ENCODE peak calls at places on chromosomes 2 and 18, in five cellular contexts. One of them, this sample, is unnamed.

GRCh38 chr2:72781500-72781899 is 44.3 kb downstream of the EXOC6B start:
- DNase-seq in brain microvascular endothelial cell: no peak
- DNase-seq in GM06990: no peak
- DNase-seq in kidney epithelial cell: no peak
- DNase-seq in CD8-positive, alpha-beta T cell: no peak
- DNase-seq in this sample: no peak

GRCh38 chr2:19232312-19232711 is 126.1 kb downstream of the OSR1 start:
- DNase-seq in brain microvascular endothelial cell: no peak
- DNase-seq in GM06990: no peak
- DNase-seq in kidney epithelial cell: no peak
- DNase-seq in CD8-positive, alpha-beta T cell: no peak
- DNase-seq in this sample: no peak

GRCh38 chr2:42663106-42663755 is 94.8 kb downstream of the MTA3 start:
- DNase-seq in brain microvascular endothelial cell: peak; percentile 61
- DNase-seq in GM06990: peak; percentile 22
- DNase-seq in kidney epithelial cell: peak; percentile 41
- DNase-seq in CD8-positive, alpha-beta T cell: peak; percentile 58
- DNase-seq in this sample: peak; percentile 65

GRCh38 chr18:6857305-6857704 is 127.8 kb downstream of the ARHGAP28 start:
- DNase-seq in brain microvascular endothelial cell: peak; percentile 3
- DNase-seq in GM06990: no peak
- DNase-seq in kidney epithelial cell: no peak
- DNase-seq in CD8-positive, alpha-beta T cell: no peak
- DNase-seq in this sample: no peak

GRCh38 chr2:195779491-195779890 is 122.5 kb downstream of the SLC39A10 start:
- DNase-seq in brain microvascular endothelial cell: peak; percentile 46
- DNase-seq in GM06990: no peak
- DNase-seq in kidney epithelial cell: no peak
- DNase-seq in CD8-positive, alpha-beta T cell: no peak
- DNase-seq in this sample: no peak

GRCh38 chr18:50446629-50447028 is 71.8 kb downstream of the SKA1 start:
- DNase-seq in brain microvascular endothelial cell: no peak
- DNase-seq in GM06990: no peak
- DNase-seq in kidney epithelial cell: no peak
- DNase-seq in CD8-positive, alpha-beta T cell: no peak
- DNase-seq in this sample: no peak

GRCh38 chr2:81084101-81084500 is 779.5 kb upstream of the LRRTM1 start:
- DNase-seq in brain microvascular endothelial cell: no peak
- DNase-seq in GM06990: no peak
- DNase-seq in kidney epithelial cell: no peak
- DNase-seq in CD8-positive, alpha-beta T cell: no peak
- DNase-seq in this sample: no peak

GRCh38 chr2:14790041-14790640 is 157.6 kb downstream of the LRATD1 start:
- DNase-seq in brain microvascular endothelial cell: no peak
- DNase-seq in GM06990: no peak
- DNase-seq in kidney epithelial cell: no peak
- DNase-seq in CD8-positive, alpha-beta T cell: no peak
- DNase-seq in this sample: no peak

DNA sequence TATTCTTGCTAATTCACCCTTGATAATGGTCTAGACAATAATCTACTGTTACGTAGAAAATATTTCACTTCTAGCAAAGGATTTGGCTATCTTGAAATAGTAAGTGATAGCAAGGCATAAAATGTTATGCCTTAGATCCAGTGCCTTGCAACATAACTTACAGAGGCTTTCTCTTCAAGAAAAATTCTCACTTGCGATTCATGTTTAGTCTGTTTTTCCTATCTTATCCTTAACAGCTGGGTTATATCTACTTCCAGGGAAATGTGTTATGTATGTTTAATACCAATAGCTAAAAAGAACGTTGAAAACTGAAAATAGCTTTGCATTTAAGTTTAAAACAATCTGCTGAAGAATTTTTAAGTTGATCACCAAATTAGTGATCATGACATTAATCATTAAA is 1132.6 kb upstream of the ZEB2 start:
- DNase-seq in brain microvascular endothelial cell: no peak
- DNase-seq in GM06990: no peak
- DNase-seq in kidney epithelial cell: no peak
- DNase-seq in CD8-positive, alpha-beta T cell: no peak
- DNase-seq in this sample: no peak
- TF ChIP-seq CTCF in brain microvascular endothelial cell: no peak
- TF ChIP-seq CTCF in GM06990: no peak
- TF ChIP-seq CTCF in kidney epithelial cell: no peak
- TF ChIP-seq CTCF in CD8-positive, alpha-beta T cell: no peak
- TF ChIP-seq CTCF in this sample: no peak

DNA sequence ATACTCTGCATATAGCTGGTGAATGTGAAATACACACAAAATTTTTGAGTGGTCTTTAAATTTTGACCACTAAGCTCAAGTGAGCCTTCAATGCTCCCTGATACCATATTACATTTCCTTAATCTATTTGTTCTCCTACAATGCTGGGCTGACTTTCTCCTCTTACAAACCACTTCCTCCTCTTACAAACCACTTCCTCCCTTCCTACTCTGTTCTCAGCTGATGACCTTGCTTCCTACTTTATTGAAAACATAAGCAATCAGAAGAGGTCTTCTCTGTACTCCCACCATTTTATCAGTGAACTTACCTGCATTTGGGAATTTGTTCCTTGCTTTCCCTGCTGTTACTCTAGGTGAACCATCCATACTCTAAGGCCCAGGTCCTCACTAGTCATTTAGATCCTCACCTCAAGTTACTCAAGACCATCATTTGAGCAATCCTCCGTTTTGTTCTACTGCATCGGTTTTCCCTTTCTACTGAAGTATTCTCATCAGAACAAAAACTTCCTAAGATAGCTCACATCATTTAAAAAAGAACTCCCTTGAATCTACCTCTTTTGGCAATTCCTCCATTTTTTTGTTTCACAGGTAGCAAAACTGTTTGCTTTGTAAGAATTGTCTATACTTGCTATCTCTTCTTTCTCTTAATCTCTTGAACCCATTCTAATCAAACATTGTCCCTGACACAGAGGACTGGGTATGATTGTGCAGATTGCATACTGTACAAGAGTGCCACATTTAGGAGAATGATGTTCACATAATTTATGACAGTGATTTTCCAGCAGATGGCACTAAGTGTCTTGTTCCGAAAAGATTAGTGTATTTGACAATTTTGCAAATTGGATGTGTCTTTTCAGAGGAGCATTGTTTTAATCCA is 96.5 kb downstream of the EPB41L5 start:
- DNase-seq in brain microvascular endothelial cell: peak; percentile 39
- DNase-seq in GM06990: peak; percentile 19
- DNase-seq in kidney epithelial cell: no peak
- DNase-seq in CD8-positive, alpha-beta T cell: no peak
- DNase-seq in this sample: no peak
- TF ChIP-seq CTCF in brain microvascular endothelial cell: peak; percentile 46
- TF ChIP-seq CTCF in GM06990: peak; percentile 28
- TF ChIP-seq CTCF in kidney epithelial cell: no peak
- TF ChIP-seq CTCF in CD8-positive, alpha-beta T cell: peak; percentile 66
- TF ChIP-seq CTCF in this sample: peak; percentile 25

GRCh38 chr18:63262369-63263335 is 56.9 kb downstream of the BCL2 start:
- DNase-seq in brain microvascular endothelial cell: no peak
- DNase-seq in GM06990: no peak
- DNase-seq in kidney epithelial cell: no peak
- DNase-seq in CD8-positive, alpha-beta T cell: no peak
- DNase-seq in this sample: no peak
- TF ChIP-seq CTCF in brain microvascular endothelial cell: no peak
- TF ChIP-seq CTCF in GM06990: no peak
- TF ChIP-seq CTCF in kidney epithelial cell: no peak
- TF ChIP-seq CTCF in CD8-positive, alpha-beta T cell: no peak
- TF ChIP-seq CTCF in this sample: no peak

DNA sequence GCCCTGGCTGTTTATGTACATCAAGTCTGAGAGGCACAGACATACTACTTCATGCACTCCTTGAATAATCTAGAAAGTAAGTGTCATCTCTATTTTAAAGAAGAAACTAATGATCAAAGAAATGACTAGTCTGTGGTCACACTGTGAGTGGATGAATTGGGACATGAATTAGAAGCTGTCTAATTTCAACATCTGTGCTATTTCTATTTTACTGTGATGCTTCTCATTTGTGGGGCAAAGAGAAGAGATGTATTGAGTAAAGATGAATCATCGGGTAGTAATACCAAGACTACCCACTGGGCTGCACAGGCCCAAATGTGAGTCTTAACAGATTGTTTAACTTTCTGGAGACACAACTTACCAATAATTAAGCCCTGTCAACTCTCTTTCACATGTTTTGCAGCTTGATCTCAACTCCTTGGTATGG is 42.4 kb upstream of the MTIF2 start:
- DNase-seq in brain microvascular endothelial cell: peak; percentile 23
- DNase-seq in GM06990: peak; percentile 73
- DNase-seq in kidney epithelial cell: peak; percentile 12
- DNase-seq in CD8-positive, alpha-beta T cell: no peak
- DNase-seq in this sample: no peak
- TF ChIP-seq CTCF in brain microvascular endothelial cell: peak; percentile 49
- TF ChIP-seq CTCF in GM06990: peak; percentile 34
- TF ChIP-seq CTCF in kidney epithelial cell: peak; percentile 29
- TF ChIP-seq CTCF in CD8-positive, alpha-beta T cell: no peak
- TF ChIP-seq CTCF in this sample: peak; percentile 20

GRCh38 chr2:25894135-25894830 is 16.0 kb upstream of the ASXL2 start:
- DNase-seq in brain microvascular endothelial cell: peak; percentile 39
- DNase-seq in GM06990: no peak
- DNase-seq in kidney epithelial cell: no peak
- DNase-seq in CD8-positive, alpha-beta T cell: no peak
- DNase-seq in this sample: no peak
- TF ChIP-seq CTCF in brain microvascular endothelial cell: no peak
- TF ChIP-seq CTCF in GM06990: no peak
- TF ChIP-seq CTCF in kidney epithelial cell: no peak
- TF ChIP-seq CTCF in CD8-positive, alpha-beta T cell: no peak
- TF ChIP-seq CTCF in this sample: no peak

DNA sequence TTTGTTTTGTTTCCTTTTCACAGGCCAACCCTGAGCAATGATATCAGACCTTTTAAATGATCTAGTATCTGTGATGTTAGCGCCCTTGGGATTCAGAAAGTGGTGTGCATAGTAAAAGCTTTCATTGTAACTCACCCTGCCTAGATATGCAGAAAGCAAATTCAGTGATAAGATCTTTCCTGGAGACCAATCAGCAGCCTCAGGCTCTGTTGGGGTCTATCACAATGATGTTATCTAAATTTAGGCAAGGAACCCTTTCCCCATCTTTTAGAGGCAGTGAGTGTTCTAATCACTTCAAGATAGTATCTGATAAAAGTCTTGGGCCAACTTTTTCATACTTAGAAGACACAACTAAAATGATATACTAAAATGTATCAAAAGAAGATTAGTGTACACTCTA is 23.6 kb upstream of the PNO1 start:
- DNase-seq in brain microvascular endothelial cell: no peak
- DNase-seq in GM06990: no peak
- DNase-seq in kidney epithelial cell: no peak
- DNase-seq in CD8-positive, alpha-beta T cell: no peak
- DNase-seq in this sample: no peak
- TF ChIP-seq CTCF in brain microvascular endothelial cell: no peak
- TF ChIP-seq CTCF in GM06990: no peak
- TF ChIP-seq CTCF in kidney epithelial cell: no peak
- TF ChIP-seq CTCF in CD8-positive, alpha-beta T cell: no peak
- TF ChIP-seq CTCF in this sample: no peak

GRCh38 chr2:178674122-178674521 is 133.1 kb downstream of the TTN start:
- DNase-seq in brain microvascular endothelial cell: no peak
- DNase-seq in GM06990: no peak
- DNase-seq in kidney epithelial cell: no peak
- DNase-seq in CD8-positive, alpha-beta T cell: no peak
- DNase-seq in this sample: no peak
- TF ChIP-seq CTCF in brain microvascular endothelial cell: peak; percentile 19
- TF ChIP-seq CTCF in GM06990: no peak
- TF ChIP-seq CTCF in kidney epithelial cell: no peak
- TF ChIP-seq CTCF in CD8-positive, alpha-beta T cell: no peak
- TF ChIP-seq CTCF in this sample: no peak

GRCh38 chr2:9150906-9151305 is 55.7 kb upstream of the ASAP2 start:
- DNase-seq in brain microvascular endothelial cell: no peak
- DNase-seq in GM06990: no peak
- DNase-seq in kidney epithelial cell: no peak
- DNase-seq in CD8-positive, alpha-beta T cell: no peak
- DNase-seq in this sample: no peak

GRCh38 chr2:9149388-9149660 is 57.3 kb upstream of the ASAP2 start:
- DNase-seq in brain microvascular endothelial cell: no peak
- DNase-seq in GM06990: no peak
- DNase-seq in kidney epithelial cell: no peak
- DNase-seq in CD8-positive, alpha-beta T cell: no peak
- DNase-seq in this sample: no peak

GRCh38 chr2:9152975-9153402 is 53.6 kb upstream of the ASAP2 start:
- DNase-seq in brain microvascular endothelial cell: no peak
- DNase-seq in GM06990: no peak
- DNase-seq in kidney epithelial cell: no peak
- DNase-seq in CD8-positive, alpha-beta T cell: no peak
- DNase-seq in this sample: peak; percentile 39

GRCh38 chr2:9149726-9150567 is 56.7 kb upstream of the ASAP2 start:
- DNase-seq in brain microvascular endothelial cell: no peak
- DNase-seq in GM06990: no peak
- DNase-seq in kidney epithelial cell: no peak
- DNase-seq in CD8-positive, alpha-beta T cell: no peak
- DNase-seq in this sample: no peak

GRCh38 chr2:9150568-9150900 is 56.1 kb upstream of the ASAP2 start:
- DNase-seq in brain microvascular endothelial cell: no peak
- DNase-seq in GM06990: no peak
- DNase-seq in kidney epithelial cell: no peak
- DNase-seq in CD8-positive, alpha-beta T cell: no peak
- DNase-seq in this sample: no peak
- TF ChIP-seq CTCF in brain microvascular endothelial cell: no peak
- TF ChIP-seq CTCF in GM06990: no peak
- TF ChIP-seq CTCF in kidney epithelial cell: no peak
- TF ChIP-seq CTCF in CD8-positive, alpha-beta T cell: no peak
- TF ChIP-seq CTCF in this sample: no peak

GRCh38 chr2:39730685-39731302 is 48.3 kb downstream of the THUMPD2 start:
- DNase-seq in brain microvascular endothelial cell: peak; percentile 29
- DNase-seq in GM06990: no peak
- DNase-seq in kidney epithelial cell: no peak
- DNase-seq in CD8-positive, alpha-beta T cell: no peak
- DNase-seq in this sample: no peak
- TF ChIP-seq CTCF in brain microvascular endothelial cell: peak; percentile 61
- TF ChIP-seq CTCF in GM06990: peak; percentile 64
- TF ChIP-seq CTCF in kidney epithelial cell: peak; percentile 47
- TF ChIP-seq CTCF in CD8-positive, alpha-beta T cell: no peak
- TF ChIP-seq CTCF in this sample: peak; percentile 17